ENCODE peak calls at places on chromosomes 13 and 19, in eight cellular contexts. One of them, this sample, is unnamed.
A peak's percentile ranks its signal among the peaks of the same experiment; 100 is the strongest.

GRCh38 chr13:28984825-28985224 is 164.7 kb downstream of the MTUS2 start:
- DNase-seq in PC-9: no peak
- DNase-seq in HFF-Myc: no peak
- DNase-seq in BJ: no peak
- DNase-seq in astrocyte of the spinal cord: no peak
- DNase-seq in fibroblast of villous mesenchyme: no peak
- DNase-seq in colonic mucosa: no peak
- DNase-seq in GM23248: no peak
- DNase-seq in this sample: peak; percentile 1

GRCh38 chr13:57437587-57437986 is 194.0 kb upstream of the PCDH17 start:
- DNase-seq in astrocyte of the spinal cord: no peak
- DNase-seq in fibroblast of villous mesenchyme: no peak
- DNase-seq in PC-9: no peak
- DNase-seq in colonic mucosa: no peak
- DNase-seq in BJ: no peak
- DNase-seq in GM23248: no peak
- DNase-seq in HFF-Myc: no peak
- DNase-seq in this sample: no peak

GRCh38 chr19:22882797-22883196 is 50.7 kb downstream of the ZNF723 start:
- DNase-seq in PC-9: peak; percentile 55
- DNase-seq in BJ: no peak
- DNase-seq in fibroblast of villous mesenchyme: peak; percentile 16
- DNase-seq in GM23248: peak; percentile 27
- DNase-seq in astrocyte of the spinal cord: peak; percentile 4
- DNase-seq in colonic mucosa: no peak
- DNase-seq in HFF-Myc: peak; percentile 0
- DNase-seq in this sample: peak; percentile 65

GRCh38 chr19:35577918-35578317 is 8.1 kb upstream of the PMIS2 start:
- DNase-seq in BJ: no peak
- DNase-seq in PC-9: no peak
- DNase-seq in astrocyte of the spinal cord: no peak
- DNase-seq in colonic mucosa: no peak
- DNase-seq in fibroblast of villous mesenchyme: no peak
- DNase-seq in HFF-Myc: no peak
- DNase-seq in GM23248: no peak
- DNase-seq in this sample: no peak

GRCh38 chr13:112759834-112760233 is 70.0 kb downstream of the ATP11A start:
- DNase-seq in GM23248: no peak
- DNase-seq in fibroblast of villous mesenchyme: no peak
- DNase-seq in BJ: no peak
- DNase-seq in astrocyte of the spinal cord: no peak
- DNase-seq in colonic mucosa: no peak
- DNase-seq in HFF-Myc: no peak
- DNase-seq in PC-9: no peak
- DNase-seq in this sample: no peak

GRCh38 chr19:1855828-1856255 is 7.5 kb downstream of the KLF16 start:
- DNase-seq in fibroblast of villous mesenchyme: no peak
- DNase-seq in BJ: no peak
- DNase-seq in PC-9: no peak
- DNase-seq in colonic mucosa: peak; percentile 45
- DNase-seq in GM23248: peak; percentile 81
- DNase-seq in HFF-Myc: no peak
- DNase-seq in astrocyte of the spinal cord: no peak
- DNase-seq in this sample: peak; percentile 47

GRCh38 chr19:4760285-4760650 is 31.3 kb upstream of the FEM1A start:
- DNase-seq in PC-9: no peak
- DNase-seq in astrocyte of the spinal cord: no peak
- DNase-seq in HFF-Myc: no peak
- DNase-seq in colonic mucosa: no peak
- DNase-seq in fibroblast of villous mesenchyme: no peak
- DNase-seq in GM23248: no peak
- DNase-seq in BJ: no peak
- DNase-seq in this sample: no peak

GRCh38 chr19:18170714-18171255 is 2.8 kb upstream of the IFI30 start:
- DNase-seq in PC-9: no peak
- DNase-seq in HFF-Myc: no peak
- DNase-seq in BJ: no peak
- DNase-seq in colonic mucosa: no peak
- DNase-seq in fibroblast of villous mesenchyme: no peak
- DNase-seq in GM23248: no peak
- DNase-seq in astrocyte of the spinal cord: no peak
- DNase-seq in this sample: no peak

GRCh38 chr19:45142728-45143115 is 18.1 kb downstream of the NKPD1 start:
- DNase-seq in HFF-Myc: no peak
- DNase-seq in astrocyte of the spinal cord: no peak
- DNase-seq in PC-9: no peak
- DNase-seq in BJ: no peak
- DNase-seq in GM23248: no peak
- DNase-seq in fibroblast of villous mesenchyme: no peak
- DNase-seq in colonic mucosa: no peak
- DNase-seq in this sample: no peak

GRCh38 chr19:1063030-1063908 is 3.7 kb upstream of the ARHGAP45 start:
- DNase-seq in colonic mucosa: peak; percentile 37
- DNase-seq in astrocyte of the spinal cord: no peak
- DNase-seq in BJ: no peak
- DNase-seq in PC-9: peak; percentile 58
- DNase-seq in HFF-Myc: no peak
- DNase-seq in fibroblast of villous mesenchyme: peak; percentile 45
- DNase-seq in GM23248: peak; percentile 47
- DNase-seq in this sample: no peak

GRCh38 chr19:17227798-17228367 is 1.9 kb downstream of the OCEL1 start:
- DNase-seq in HFF-Myc: no peak
- DNase-seq in astrocyte of the spinal cord: no peak
- DNase-seq in fibroblast of villous mesenchyme: no peak
- DNase-seq in GM23248: no peak
- DNase-seq in PC-9: no peak
- DNase-seq in BJ: no peak
- DNase-seq in colonic mucosa: no peak
- DNase-seq in this sample: no peak

GRCh38 chr13:29964181-29964845 is 113.9 kb upstream of the UBL3 start:
- DNase-seq in colonic mucosa: no peak
- DNase-seq in astrocyte of the spinal cord: no peak
- DNase-seq in BJ: no peak
- DNase-seq in HFF-Myc: no peak
- DNase-seq in fibroblast of villous mesenchyme: no peak
- DNase-seq in GM23248: no peak
- DNase-seq in PC-9: no peak
- DNase-seq in this sample: no peak

GRCh38 chr19:13842294-13843103 is 34.4 kb upstream of the NANOS3 start:
- DNase-seq in astrocyte of the spinal cord: peak; percentile 80
- DNase-seq in colonic mucosa: peak; percentile 85
- DNase-seq in GM23248: peak; percentile 86
- DNase-seq in PC-9: peak; percentile 56
- DNase-seq in HFF-Myc: no peak
- DNase-seq in fibroblast of villous mesenchyme: peak; percentile 75
- DNase-seq in BJ: no peak
- DNase-seq in this sample: peak; percentile 87

GRCh38 chr13:38624822-38625221 is 62.1 kb upstream of the FREM2 start:
- DNase-seq in BJ: no peak
- DNase-seq in colonic mucosa: no peak
- DNase-seq in HFF-Myc: no peak
- DNase-seq in astrocyte of the spinal cord: no peak
- DNase-seq in fibroblast of villous mesenchyme: no peak
- DNase-seq in GM23248: no peak
- DNase-seq in PC-9: no peak
- DNase-seq in this sample: no peak

GRCh38 chr19:55257461-55258411 is 1.1 kb downstream of the PPP6R1 start:
- DNase-seq in colonic mucosa: peak; percentile 41
- DNase-seq in HFF-Myc: no peak
- DNase-seq in BJ: no peak
- DNase-seq in fibroblast of villous mesenchyme: no peak
- DNase-seq in PC-9: no peak
- DNase-seq in astrocyte of the spinal cord: no peak
- DNase-seq in GM23248: peak; percentile 61
- DNase-seq in this sample: peak; percentile 55

GRCh38 chr19:16456652-16457194 is 15.0 kb downstream of the EPS15L1 start:
- DNase-seq in fibroblast of villous mesenchyme: no peak
- DNase-seq in PC-9: no peak
- DNase-seq in GM23248: peak; percentile 32
- DNase-seq in colonic mucosa: no peak
- DNase-seq in BJ: no peak
- DNase-seq in astrocyte of the spinal cord: no peak
- DNase-seq in HFF-Myc: no peak
- DNase-seq in this sample: no peak

GRCh38 chr13:97295279-97296182 is 73.4 kb downstream of the MBNL2 start:
- DNase-seq in colonic mucosa: no peak
- DNase-seq in astrocyte of the spinal cord: peak; percentile 85
- DNase-seq in fibroblast of villous mesenchyme: peak; percentile 57
- DNase-seq in BJ: no peak
- DNase-seq in HFF-Myc: no peak
- DNase-seq in PC-9: peak; percentile 77
- DNase-seq in GM23248: peak; percentile 74
- DNase-seq in this sample: peak; percentile 55

GRCh38 chr13:37656247-37656940 is 57.8 kb upstream of the POSTN start:
- DNase-seq in HFF-Myc: peak; percentile 55
- DNase-seq in astrocyte of the spinal cord: peak; percentile 95
- DNase-seq in BJ: peak; percentile 93
- DNase-seq in PC-9: peak; percentile 88
- DNase-seq in colonic mucosa: no peak
- DNase-seq in fibroblast of villous mesenchyme: peak; percentile 93
- DNase-seq in GM23248: peak; percentile 98
- DNase-seq in this sample: peak; percentile 80

GRCh38 chr13:76527041-76527440 is 359.2 kb downstream of the KCTD12 start:
- DNase-seq in HFF-Myc: no peak
- DNase-seq in BJ: no peak
- DNase-seq in astrocyte of the spinal cord: no peak
- DNase-seq in fibroblast of villous mesenchyme: no peak
- DNase-seq in PC-9: no peak
- DNase-seq in GM23248: no peak
- DNase-seq in colonic mucosa: no peak
- DNase-seq in this sample: no peak

GRCh38 chr13:106391271-106391670 is 144.2 kb downstream of the EFNB2 start:
- DNase-seq in HFF-Myc: no peak
- DNase-seq in fibroblast of villous mesenchyme: no peak
- DNase-seq in colonic mucosa: no peak
- DNase-seq in GM23248: no peak
- DNase-seq in astrocyte of the spinal cord: no peak
- DNase-seq in PC-9: peak; percentile 86
- DNase-seq in BJ: no peak
- DNase-seq in this sample: no peak

GRCh38 chr13:65240773-65241172 is 1989.4 kb downstream of the PCDH9 start:
- DNase-seq in PC-9: no peak
- DNase-seq in fibroblast of villous mesenchyme: no peak
- DNase-seq in HFF-Myc: no peak
- DNase-seq in BJ: no peak
- DNase-seq in GM23248: no peak
- DNase-seq in astrocyte of the spinal cord: no peak
- DNase-seq in colonic mucosa: no peak
- DNase-seq in this sample: no peak

GRCh38 chr19:1591421-1592022 is 1.1 kb downstream of the MBD3 start:
- DNase-seq in HFF-Myc: no peak
- DNase-seq in BJ: no peak
- DNase-seq in PC-9: no peak
- DNase-seq in astrocyte of the spinal cord: no peak
- DNase-seq in colonic mucosa: no peak
- DNase-seq in GM23248: peak; percentile 32
- DNase-seq in fibroblast of villous mesenchyme: peak; percentile 12
- DNase-seq in this sample: peak; percentile 42

GRCh38 chr13:20191311-20191901 is 1.3 kb downstream of the GJB2 start:
- DNase-seq in BJ: no peak
- DNase-seq in fibroblast of villous mesenchyme: no peak
- DNase-seq in GM23248: no peak
- DNase-seq in HFF-Myc: no peak
- DNase-seq in colonic mucosa: peak; percentile 86
- DNase-seq in astrocyte of the spinal cord: no peak
- DNase-seq in PC-9: peak; percentile 52
- DNase-seq in this sample: no peak

GRCh38 chr19:40685563-40685962 is 4.9 kb downstream of the NUMBL start:
- DNase-seq in HFF-Myc: no peak
- DNase-seq in PC-9: no peak
- DNase-seq in fibroblast of villous mesenchyme: no peak
- DNase-seq in BJ: no peak
- DNase-seq in colonic mucosa: no peak
- DNase-seq in astrocyte of the spinal cord: no peak
- DNase-seq in GM23248: peak; percentile 46
- DNase-seq in this sample: no peak
- H3K4me3 ChIP-seq in HFF-Myc: no peak overlapping the region
- H3K4me3 ChIP-seq in PC-9: no peak overlapping the region
- H3K4me3 ChIP-seq in fibroblast of villous mesenchyme: no peak overlapping the region
- H3K4me3 ChIP-seq in BJ: no peak overlapping the region
- H3K4me3 ChIP-seq in colonic mucosa: no peak overlapping the region
- H3K4me3 ChIP-seq in astrocyte of the spinal cord: no peak overlapping the region
- H3K4me3 ChIP-seq in GM23248: no peak overlapping the region
- H3K4me3 ChIP-seq in this sample: no peak overlapping the region

DNA sequence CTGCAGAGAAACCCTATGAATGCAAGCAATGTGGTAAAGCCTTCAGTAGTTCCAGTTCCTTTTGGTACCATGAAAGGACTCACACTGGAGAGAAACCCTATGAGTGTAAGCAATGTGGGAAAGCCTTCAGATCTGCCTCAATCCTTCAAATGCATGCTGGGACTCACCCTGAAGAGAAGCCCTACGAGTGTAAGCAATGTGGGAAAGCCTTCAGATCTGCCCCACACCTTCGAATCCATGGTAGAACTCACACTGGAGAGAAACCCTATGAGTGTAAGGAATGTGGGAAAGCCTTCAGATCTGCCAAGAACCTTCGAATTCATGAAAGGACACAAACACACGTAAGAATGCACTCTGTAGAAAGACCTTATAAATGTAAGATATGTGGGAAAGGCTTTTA is 14.7 kb downstream of the ZNF763 start:
- DNase-seq in BJ: no peak
- DNase-seq in fibroblast of villous mesenchyme: no peak
- DNase-seq in astrocyte of the spinal cord: no peak
- DNase-seq in colonic mucosa: no peak
- DNase-seq in PC-9: no peak
- DNase-seq in GM23248: no peak
- DNase-seq in HFF-Myc: no peak
- DNase-seq in this sample: no peak
- H3K4me3 ChIP-seq in BJ: no peak overlapping the region
- H3K4me3 ChIP-seq in fibroblast of villous mesenchyme: no peak overlapping the region
- H3K4me3 ChIP-seq in astrocyte of the spinal cord: no peak overlapping the region
- H3K4me3 ChIP-seq in colonic mucosa: no peak overlapping the region
- H3K4me3 ChIP-seq in PC-9: no peak overlapping the region
- H3K4me3 ChIP-seq in GM23248: no peak overlapping the region
- H3K4me3 ChIP-seq in HFF-Myc: no peak overlapping the region
- H3K4me3 ChIP-seq in this sample: peak overlapping the region; percentile 67

GRCh38 chr19:49923055-49924003 is 5.7 kb upstream of the ATF5 start:
- DNase-seq in colonic mucosa: no peak
- DNase-seq in astrocyte of the spinal cord: no peak
- DNase-seq in GM23248: no peak
- DNase-seq in BJ: no peak
- DNase-seq in HFF-Myc: no peak
- DNase-seq in fibroblast of villous mesenchyme: no peak
- DNase-seq in PC-9: no peak
- DNase-seq in this sample: no peak
- H3K4me3 ChIP-seq in colonic mucosa: no peak overlapping the region
- H3K4me3 ChIP-seq in astrocyte of the spinal cord: no peak overlapping the region
- H3K4me3 ChIP-seq in GM23248: no peak overlapping the region
- H3K4me3 ChIP-seq in BJ: no peak overlapping the region
- H3K4me3 ChIP-seq in HFF-Myc: no peak overlapping the region
- H3K4me3 ChIP-seq in fibroblast of villous mesenchyme: no peak overlapping the region
- H3K4me3 ChIP-seq in PC-9: no peak overlapping the region
- H3K4me3 ChIP-seq in this sample: peak overlapping the region; percentile 36

DNA sequence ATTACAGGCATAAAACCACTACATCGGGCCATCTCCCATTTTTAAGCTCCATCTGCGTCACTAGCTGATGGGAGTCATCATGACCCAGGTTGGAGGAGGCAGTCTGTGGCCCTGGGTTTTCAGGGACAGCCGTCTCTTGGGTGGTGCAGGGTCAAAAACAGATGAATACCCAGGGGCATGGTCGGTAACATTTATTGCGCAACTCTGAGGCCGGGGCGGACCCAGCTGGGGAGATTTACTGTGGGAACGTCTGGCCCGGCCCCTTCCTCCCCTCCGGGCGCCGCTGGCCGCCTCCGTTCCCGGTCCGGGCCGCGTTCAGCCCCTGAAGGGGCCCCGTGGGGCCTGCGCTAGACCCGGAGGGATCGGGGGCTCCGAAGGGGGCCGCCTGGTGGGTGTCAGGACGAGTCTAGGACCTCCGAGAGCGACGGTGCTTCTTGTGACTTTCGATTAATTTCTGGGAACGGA is 1.3 kb upstream of the RGL3 start:
- DNase-seq in PC-9: no peak
- DNase-seq in colonic mucosa: peak; percentile 51
- DNase-seq in HFF-Myc: no peak
- DNase-seq in BJ: no peak
- DNase-seq in fibroblast of villous mesenchyme: peak; percentile 85
- DNase-seq in GM23248: peak; percentile 67
- DNase-seq in astrocyte of the spinal cord: no peak
- DNase-seq in this sample: peak; percentile 53
- H3K4me3 ChIP-seq in PC-9: no peak overlapping the region
- H3K4me3 ChIP-seq in colonic mucosa: peak overlapping the region; percentile 22
- H3K4me3 ChIP-seq in HFF-Myc: no peak overlapping the region
- H3K4me3 ChIP-seq in BJ: peak overlapping the region; percentile 18
- H3K4me3 ChIP-seq in fibroblast of villous mesenchyme: peak overlapping the region; percentile 54
- H3K4me3 ChIP-seq in GM23248: peak overlapping the region; percentile 54
- H3K4me3 ChIP-seq in astrocyte of the spinal cord: no peak overlapping the region
- H3K4me3 ChIP-seq in this sample: no peak overlapping the region